ENCODE peak calls at places on chromosomes 2 and 18, in seven cellular contexts. K is mesendoderm, O is IMR-90, D is neuronal stem cell, S is H9, P is mesenchymal stem cell, U is H1. W is an unnamed sample. For H3K4me1, the result is how much of the 10 kb centered on the place peaks cover.

GRCh38 chr2:13745324-13745723 is 887.2 kb upstream of the LRATD1 start:
- DNase-seq in K (peak), O (no peak), D (no peak), S (peak), P (no peak), U (no peak), W (no peak)

GRCh38 chr2:240212425-240213225 is 72.2 kb upstream of the OTOS start:
- DNase-seq in K (no peak), O (no peak), D (no peak), S (no peak), P (no peak), U (no peak), W (no peak)

GRCh38 chr2:740446-741293 is 63.5 kb upstream of the TMEM18 start:
- DNase-seq in K (peak), O (peak), D (peak), S (peak), P (peak), U (peak), W (peak)

GRCh38 chr2:226536410-226536809 is 263.2 kb downstream of the IRS1 start:
- DNase-seq in K (no peak), O (no peak), D (no peak), S (no peak), P (no peak), U (no peak), W (no peak)

GRCh38 chr2:165898381-165898780 is 55.2 kb downstream of the TTC21B start:
- DNase-seq in K (no peak), O (peak), D (no peak), S (no peak), P (peak), U (no peak), W (peak)

GRCh38 chr2:202178342-202178958 is 59.9 kb downstream of the SUMO1 start:
- DNase-seq in K (peak), O (peak), D (peak), S (peak), P (peak), U (no peak), W (peak)

GRCh38 chr2:217795706-217796465 is 206.9 kb downstream of the TNS1 start:
- DNase-seq in K (peak), O (no peak), D (no peak), S (no peak), P (no peak), U (no peak), W (no peak)

GRCh38 chr2:217551229-217551909 is 451.4 kb downstream of the TNS1 start:
- DNase-seq in K (peak), O (peak), D (no peak), S (peak), P (peak), U (peak), W (peak)

GRCh38 chr2:158297606-158298005 is 158.9 kb downstream of the CCDC148 start:
- DNase-seq in K (no peak), O (no peak), D (no peak), S (no peak), P (peak), U (no peak), W (peak)

GRCh38 chr2:191247381-191248057 is 2.3 kb downstream of the MYO1B start:
- DNase-seq in K (peak), O (peak), D (no peak), S (no peak), P (peak), U (peak), W (peak)

GRCh38 chr18:68406761-68407160 is 308.1 kb downstream of the TMX3 start:
- DNase-seq in K (no peak), O (no peak), D (no peak), S (no peak), P (no peak), U (no peak), W (no peak)

GRCh38 chr2:27249891-27250651 is 12.8 kb downstream of the SLC30A3 start:
- DNase-seq in K (peak), O (peak), D (peak), S (peak), P (peak), U (peak), W (no peak)

GRCh38 chr18:55405655-55406373 is 182.2 kb downstream of the TCF4 start:
- DNase-seq in K (peak), O (peak), D (no peak), S (no peak), P (peak), U (no peak), W (peak)

GRCh38 chr2:72254831-72255447 is 107.3 kb upstream of the CYP26B1 start:
- DNase-seq in K (no peak), O (no peak), D (no peak), S (no peak), P (no peak), U (no peak), W (no peak)

GRCh38 chr18:8044004-8044403 is 476.9 kb downstream of the PTPRM start:
- DNase-seq in K (no peak), O (no peak), D (no peak), S (no peak), P (no peak), U (no peak), W (no peak)

GRCh38 chr18:8041526-8042111 is 474.5 kb downstream of the PTPRM start:
- DNase-seq in K (no peak), O (no peak), D (no peak), S (no peak), P (no peak), U (no peak), W (no peak)

GRCh38 chr18:8046421-8046820 is 479.3 kb downstream of the PTPRM start:
- DNase-seq in K (no peak), O (no peak), D (no peak), S (no peak), P (no peak), U (no peak), W (no peak)

GRCh38 chr18:8045890-8046289 is 478.8 kb downstream of the PTPRM start:
- DNase-seq in K (no peak), O (no peak), D (no peak), S (no peak), P (no peak), U (no peak), W (no peak)

DNA sequence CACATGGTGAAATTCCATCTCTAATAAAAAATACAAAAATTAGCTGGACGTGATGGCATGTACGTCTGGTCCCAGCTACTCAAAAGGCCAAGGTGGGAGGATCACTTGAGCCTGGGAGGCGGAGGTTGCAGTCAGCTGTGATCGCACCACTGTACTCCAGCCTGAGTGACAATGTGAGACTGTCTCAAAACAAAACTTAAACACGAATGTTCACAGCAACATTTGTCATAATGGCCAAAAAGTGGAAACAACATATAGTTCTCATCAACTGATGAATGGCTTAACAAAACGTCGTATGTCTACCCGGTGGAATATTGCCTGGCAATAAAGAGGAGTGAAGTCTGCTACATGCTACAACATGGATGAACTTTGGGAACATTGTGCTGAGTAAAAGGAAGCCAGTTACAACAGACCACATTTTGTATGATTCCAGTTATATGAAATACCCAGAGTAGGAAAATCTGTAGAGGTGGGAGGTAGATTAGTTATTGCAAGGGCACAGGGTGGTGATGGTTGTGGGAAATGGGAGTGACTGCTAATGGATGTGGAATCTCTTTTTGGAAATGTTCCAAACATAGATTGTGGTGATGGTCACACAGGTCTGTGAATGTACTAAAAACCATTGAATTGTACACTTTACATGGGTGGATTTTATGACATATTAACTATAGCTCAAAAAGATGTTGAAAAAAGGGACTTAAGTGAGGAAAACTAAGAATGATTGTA is 478.2 kb downstream of the PTPRM start:
- DNase-seq in K (no peak), O (no peak), D (no peak), S (no peak), P (no peak), U (no peak), W (no peak)
- H3K4me1 ChIP-seq in K (under half), O (under half), D (under half), S (under half), P (under half), U (under half), W (under half)

GRCh38 chr2:16223071-16223470 is 282.7 kb downstream of the MYCN start:
- DNase-seq in K (no peak), O (no peak), D (peak), S (no peak), P (no peak), U (no peak), W (no peak)

GRCh38 chr2:16224298-16225045 is 284.1 kb downstream of the MYCN start:
- DNase-seq in K (no peak), O (no peak), D (no peak), S (no peak), P (no peak), U (no peak), W (no peak)

GRCh38 chr2:16221461-16222010 is 281.2 kb downstream of the MYCN start:
- DNase-seq in K (no peak), O (no peak), D (no peak), S (no peak), P (no peak), U (no peak), W (no peak)

GRCh38 chr2:16223481-16224177 is 283.3 kb downstream of the MYCN start:
- DNase-seq in K (no peak), O (no peak), D (peak), S (no peak), P (no peak), U (no peak), W (no peak)

DNA sequence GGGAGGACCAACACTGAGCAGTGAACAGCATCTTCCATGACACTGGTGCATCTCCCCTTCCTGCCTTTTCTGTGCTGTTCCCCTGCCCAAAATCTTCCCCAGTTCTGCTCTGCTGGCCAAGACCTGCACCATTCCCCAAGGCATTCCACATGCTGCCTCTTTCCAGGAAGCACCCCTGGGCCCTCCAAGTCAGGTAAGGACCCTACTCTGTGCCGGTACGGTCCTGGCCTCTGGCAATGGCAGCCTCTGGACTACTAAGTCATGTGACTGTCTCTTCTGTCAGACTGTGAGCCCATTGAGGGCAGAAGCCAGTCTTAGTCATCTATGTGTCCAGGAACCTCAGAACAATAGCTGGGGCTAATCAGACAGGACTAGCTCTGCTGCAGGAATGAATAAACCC is 282.0 kb downstream of the MYCN start:
- DNase-seq in K (no peak), O (no peak), D (no peak), S (no peak), P (no peak), U (no peak), W (no peak)
- H2AK5ac ChIP-seq in K (no peak), O (no peak), D (peak), S (no peak), P (no peak), U (no peak), W (no peak)

GRCh38 chr18:24189664-24190346 is 50.9 kb downstream of the CABYR start:
- DNase-seq in K (peak), O (no peak), D (peak), S (no peak), P (no peak), U (no peak), W (no peak)

GRCh38 chr18:24188120-24188519 is 49.3 kb downstream of the CABYR start:
- DNase-seq in K (no peak), O (no peak), D (no peak), S (no peak), P (no peak), U (no peak), W (no peak)

GRCh38 chr18:24189007-24189528 is 50.2 kb downstream of the CABYR start:
- DNase-seq in K (no peak), O (peak), D (no peak), S (no peak), P (no peak), U (no peak), W (no peak)

GRCh38 chr18:24187689-24188088 is 48.8 kb downstream of the CABYR start:
- DNase-seq in K (no peak), O (no peak), D (no peak), S (no peak), P (no peak), U (no peak), W (no peak)

DNA sequence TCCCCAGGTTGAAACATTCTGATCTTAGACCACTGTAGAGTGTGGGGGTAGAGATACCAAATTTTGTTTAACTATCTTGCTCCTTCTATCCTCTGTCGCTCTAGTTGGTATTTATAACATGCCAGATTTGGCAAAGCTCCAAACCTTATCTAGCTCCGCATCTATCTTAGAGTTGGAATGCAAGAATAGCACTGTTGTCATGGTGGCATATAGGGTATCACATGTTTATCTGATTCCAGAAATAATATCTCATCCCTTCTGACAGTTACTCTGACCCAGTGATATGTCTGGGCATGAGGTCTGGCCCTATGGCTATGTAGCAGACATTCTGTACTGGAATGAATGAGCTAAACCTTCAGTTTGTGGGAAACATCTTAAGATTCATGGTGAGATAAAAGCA is 51.7 kb downstream of the CABYR start:
- DNase-seq in K (no peak), O (no peak), D (no peak), S (no peak), P (no peak), U (no peak), W (peak)
- H3K23ac ChIP-seq in K (no peak), O (no peak), D (no peak), S (no peak), P (no peak), U (no peak), W (no peak)

GRCh38 chr2:101776172-101777043 is 78.9 kb downstream of the MAP4K4 start:
- DNase-seq in K (peak), O (no peak), D (no peak), S (no peak), P (no peak), U (no peak), W (no peak)
- H3K4me1 ChIP-seq in K (under half), O (under half), D (under half), S (under half), P (under half), U (under half), W (under half)

GRCh38 chr2:20227894-20228505 is 3.1 kb upstream of the SDC1 start:
- DNase-seq in K (no peak), O (no peak), D (no peak), S (peak), P (no peak), U (no peak), W (no peak)

GRCh38 chr2:20229322-20230201 is 4.6 kb upstream of the SDC1 start:
- DNase-seq in K (no peak), O (no peak), D (no peak), S (peak), P (no peak), U (no peak), W (no peak)

GRCh38 chr2:20232837-20233207 is 7.9 kb upstream of the SDC1 start:
- DNase-seq in K (no peak), O (no peak), D (no peak), S (no peak), P (no peak), U (no peak), W (peak)

GRCh38 chr2:20231632-20232031 is 6.7 kb upstream of the SDC1 start:
- DNase-seq in K (peak), O (peak), D (no peak), S (peak), P (no peak), U (peak), W (peak)

GRCh38 chr2:20231159-20231558 is 6.2 kb upstream of the SDC1 start:
- DNase-seq in K (no peak), O (no peak), D (no peak), S (no peak), P (no peak), U (no peak), W (no peak)
- H2AK5ac ChIP-seq in K (no peak), O (no peak), D (no peak), S (no peak), P (no peak), U (no peak), W (peak)

GRCh38 chr2:234967201-234967873 is 15.5 kb downstream of the SH3BP4 start:
- DNase-seq in K (no peak), O (no peak), D (no peak), S (no peak), P (no peak), U (no peak), W (no peak)

GRCh38 chr2:234964631-234965461 is 13.0 kb downstream of the SH3BP4 start:
- DNase-seq in K (no peak), O (no peak), D (no peak), S (no peak), P (peak), U (no peak), W (no peak)

GRCh38 chr2:234967874-234968208 is 16.0 kb downstream of the SH3BP4 start:
- DNase-seq in K (no peak), O (no peak), D (no peak), S (no peak), P (no peak), U (no peak), W (no peak)

GRCh38 chr2:234963785-234964615 is 12.2 kb downstream of the SH3BP4 start:
- DNase-seq in K (no peak), O (peak), D (no peak), S (no peak), P (peak), U (no peak), W (no peak)

DNA sequence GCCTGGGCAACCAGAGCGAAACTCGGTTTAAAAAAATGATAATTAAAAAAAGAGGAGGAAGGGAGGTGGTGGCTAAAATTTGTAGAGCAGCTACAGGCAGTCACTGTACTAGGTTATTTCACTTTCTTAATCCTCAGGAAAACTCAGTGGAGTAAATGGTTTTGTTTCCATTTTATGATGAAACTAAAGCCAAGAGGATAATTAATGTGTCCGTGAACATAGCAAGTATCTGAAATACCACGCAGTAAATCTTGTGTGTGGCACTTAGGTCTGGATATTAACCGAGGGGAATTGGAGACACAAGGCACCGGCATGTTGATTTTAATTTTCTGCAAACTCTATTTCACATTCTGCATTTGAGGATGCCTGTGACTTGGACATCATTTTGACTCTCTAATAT is 14.5 kb downstream of the SH3BP4 start:
- DNase-seq in K (no peak), O (no peak), D (no peak), S (no peak), P (peak), U (no peak), W (no peak)
- H3K23ac ChIP-seq in K (no peak), O (no peak), D (no peak), S (no peak), P (no peak), U (no peak), W (no peak)

GRCh38 chr2:238146884-238147544 is 8.5 kb downstream of the KLHL30 start:
- DNase-seq in K (no peak), O (no peak), D (no peak), S (no peak), P (no peak), U (no peak), W (no peak)

GRCh38 chr2:238145851-238146250 is 7.4 kb downstream of the KLHL30 start:
- DNase-seq in K (no peak), O (no peak), D (no peak), S (no peak), P (no peak), U (no peak), W (no peak)

GRCh38 chr2:238148981-238149380 is 9.8 kb upstream of the ERFE start:
- DNase-seq in K (no peak), O (no peak), D (no peak), S (no peak), P (no peak), U (no peak), W (no peak)

GRCh38 chr2:238149841-238150572 is 8.8 kb upstream of the ERFE start:
- DNase-seq in K (no peak), O (no peak), D (no peak), S (no peak), P (no peak), U (no peak), W (no peak)

GRCh38 chr2:238147791-238148190 is 9.3 kb downstream of the KLHL30 start:
- DNase-seq in K (no peak), O (no peak), D (no peak), S (no peak), P (no peak), U (no peak), W (no peak)
- H3K4me1 ChIP-seq in K (under half), O (under half), D (under half), S (under half), P (under half), U (under half), W (under half)

GRCh38 chr2:54185105-54185504 is 69.7 kb downstream of the ACYP2 start:
- DNase-seq in K (no peak), O (no peak), D (no peak), S (no peak), P (no peak), U (no peak), W (no peak)

GRCh38 chr2:54183281-54183680 is 67.9 kb downstream of the ACYP2 start:
- DNase-seq in K (no peak), O (no peak), D (no peak), S (no peak), P (no peak), U (no peak), W (no peak)

GRCh38 chr2:54191361-54192130 is 64.5 kb downstream of the TSPYL6 start:
- DNase-seq in K (no peak), O (no peak), D (no peak), S (no peak), P (no peak), U (no peak), W (no peak)

GRCh38 chr2:54187331-54187730 is 68.7 kb downstream of the TSPYL6 start:
- DNase-seq in K (no peak), O (no peak), D (no peak), S (no peak), P (no peak), U (no peak), W (no peak)
- H2AK5ac ChIP-seq in K (no peak), O (no peak), D (no peak), S (no peak), P (no peak), U (no peak), W (no peak)

GRCh38 chr2:164221473-164221872 is 399.8 kb downstream of the GRB14 start:
- DNase-seq in K (no peak), O (no peak), D (no peak), S (no peak), P (no peak), U (no peak), W (no peak)

GRCh38 chr2:164224007-164224406 is 397.3 kb downstream of the GRB14 start:
- DNase-seq in K (no peak), O (no peak), D (no peak), S (no peak), P (no peak), U (no peak), W (no peak)

GRCh38 chr2:164220250-164220649 is 401.0 kb downstream of the GRB14 start:
- DNase-seq in K (no peak), O (no peak), D (no peak), S (no peak), P (no peak), U (no peak), W (no peak)
- H3K23ac ChIP-seq in K (no peak), O (no peak), D (no peak), S (no peak), P (no peak), U (no peak), W (no peak)